ENCODE peak calls at places on chromosome X, in nine cellular contexts. P, K, T, G, R, M, D, Q and U are unnamed samples.

GRCh38 chrX:44842555-44843317 is 1.1 kb upstream of the DUSP21 start:
- DNase-seq in D (no peak), Q (no peak), R (no peak), T (no peak), M (no peak), G (no peak), P (no peak), K (no peak), U (no peak)

GRCh38 chrX:28756647-28757046 is 169.4 kb downstream of the IL1RAPL1 start:
- DNase-seq in K (no peak), G (no peak), D (no peak), M (no peak), Q (no peak), R (no peak), T (no peak), P (no peak), U (no peak)

GRCh38 chrX:9966775-9967408 is at the start of gene CLDN34:
- DNase-seq in G (no peak), M (no peak), P (no peak), R (no peak), K (no peak), D (no peak), T (no peak), Q (no peak), U (no peak)

GRCh38 chrX:136273986-136274385 is 22.8 kb upstream of the MAP7D3 start:
- DNase-seq in G (no peak), Q (no peak), M (peak), R (no peak), P (no peak), D (no peak), K (no peak), T (no peak), U (no peak)

GRCh38 chrX:54352677-54353076 is 5.2 kb downstream of the WNK3 start:
- DNase-seq in T (no peak), P (no peak), G (no peak), D (no peak), M (no peak), R (no peak), K (no peak), Q (no peak), U (no peak)

GRCh38 chrX:129593137-129593536 is 53.1 kb downstream of the OCRL start:
- DNase-seq in P (no peak), G (no peak), D (no peak), Q (peak), T (no peak), M (no peak), R (no peak), K (no peak), U (no peak)

GRCh38 chrX:47145408-47146120 is 543 bp downstream of the RBM10 start:
- DNase-seq in R (no peak), Q (peak), T (no peak), G (peak), K (no peak), P (no peak), D (no peak), M (no peak), U (no peak)

GRCh38 chrX:153468008-153468580 is 2.3 kb downstream of the HAUS7 start:
- DNase-seq in R (no peak), P (no peak), G (no peak), D (no peak), M (no peak), T (no peak), K (no peak), Q (no peak), U (no peak)

GRCh38 chrX:96424007-96424406 is 260.6 kb upstream of the DIAPH2 start:
- DNase-seq in T (no peak), D (no peak), G (no peak), M (no peak), P (no peak), R (no peak), Q (no peak), K (no peak), U (no peak)

GRCh38 chrX:125778256-125778655 is 387.8 kb downstream of the DCAF12L2 start:
- DNase-seq in D (no peak), R (no peak), Q (no peak), T (no peak), M (no peak), P (no peak), G (no peak), K (no peak), U (no peak)

GRCh38 chrX:137286423-137286822 is 252.6 kb upstream of the GPR101 start:
- DNase-seq in D (no peak), K (no peak), M (no peak), Q (no peak), G (no peak), P (no peak), T (no peak), R (no peak), U (no peak)

GRCh38 chrX:103464071-103464773 is 55.1 kb downstream of the RAB40A start:
- DNase-seq in K (no peak), R (no peak), T (peak), Q (peak), P (no peak), G (peak), D (no peak), M (peak), U (no peak)

GRCh38 chrX:15495801-15496200 is 2.7 kb upstream of the PIR start:
- DNase-seq in Q (no peak), G (no peak), K (no peak), T (no peak), R (no peak), M (no peak), D (no peak), P (no peak), U (no peak)

GRCh38 chrX:81957900-81958545 is 756.1 kb downstream of the SH3BGRL start:
- DNase-seq in Q (no peak), T (no peak), R (peak), P (no peak), G (peak), D (no peak), K (no peak), M (no peak), U (no peak)

GRCh38 chrX:125132274-125132673 is 187.4 kb upstream of the TEX13C start:
- DNase-seq in P (no peak), T (no peak), M (no peak), R (no peak), D (no peak), Q (no peak), K (no peak), G (peak), U (no peak)

GRCh38 chrX:128781506-128781905 is 729.3 kb upstream of the ACTRT1 start:
- DNase-seq in T (peak), R (peak), G (peak), Q (no peak), M (peak), K (no peak), P (no peak), D (no peak), U (peak)

GRCh38 chrX:22686138-22686541 is 313.6 kb upstream of the DDX53 start:
- DNase-seq in D (no peak), R (no peak), G (peak), K (no peak), M (peak), P (no peak), Q (no peak), T (no peak), U (no peak)

GRCh38 chrX:74422576-74423288 is 1.4 kb downstream of the SLC16A2 start:
- DNase-seq in P (peak), M (peak), T (peak), K (peak), R (peak), D (peak), Q (peak), G (peak), U (no peak)

GRCh38 chrX:40496728-40497127 is 84.0 kb upstream of the ATP6AP2 start:
- DNase-seq in Q (peak), M (peak), K (no peak), R (no peak), T (no peak), G (peak), P (no peak), D (no peak), U (no peak)

GRCh38 chrX:70481424-70481823 is 36.8 kb downstream of the DLG3 start:
- DNase-seq in P (no peak), D (no peak), M (no peak), T (no peak), R (no peak), Q (no peak), K (no peak), G (no peak), U (no peak)

GRCh38 chrX:16914058-16914457 is 32.4 kb upstream of the REPS2 start:
- DNase-seq in M (no peak), Q (no peak), P (no peak), D (no peak), K (no peak), T (no peak), G (no peak), R (no peak), U (no peak)

GRCh38 chrX:23332101-23332887 is 2.4 kb upstream of the PTCHD1 start:
- DNase-seq in G (peak), P (no peak), R (no peak), M (no peak), Q (no peak), D (peak), K (no peak), T (no peak), U (no peak)

DNA sequence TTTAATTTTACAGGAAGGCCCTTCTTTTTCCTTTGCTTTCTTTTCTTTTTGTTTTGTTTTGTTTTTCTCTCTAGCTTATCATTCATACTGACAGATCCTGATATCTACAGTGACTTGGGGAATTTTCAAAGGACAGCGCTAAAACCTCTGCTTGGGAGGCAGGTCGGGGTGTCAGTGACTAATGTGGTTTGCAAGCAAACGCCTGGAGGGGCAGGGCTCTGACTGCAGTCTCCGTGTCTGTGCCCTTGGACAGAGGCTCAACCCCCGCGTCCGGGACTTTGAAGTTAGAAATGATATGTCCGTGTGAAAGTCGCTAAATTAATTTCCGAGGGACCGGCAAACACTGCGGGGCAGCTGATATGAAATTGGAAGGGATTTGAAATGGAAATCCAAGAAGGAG is 312.5 kb downstream of the DHRSX start:
- DNase-seq in G (no peak), T (peak), P (no peak), K (no peak), R (no peak), Q (no peak), D (no peak), M (no peak), U (no peak)
- H3K27ac ChIP-seq in G (no peak), T (no peak), P (no peak), K (no peak), R (no peak), Q (no peak), D (no peak), M (no peak), U (no peak)

DNA sequence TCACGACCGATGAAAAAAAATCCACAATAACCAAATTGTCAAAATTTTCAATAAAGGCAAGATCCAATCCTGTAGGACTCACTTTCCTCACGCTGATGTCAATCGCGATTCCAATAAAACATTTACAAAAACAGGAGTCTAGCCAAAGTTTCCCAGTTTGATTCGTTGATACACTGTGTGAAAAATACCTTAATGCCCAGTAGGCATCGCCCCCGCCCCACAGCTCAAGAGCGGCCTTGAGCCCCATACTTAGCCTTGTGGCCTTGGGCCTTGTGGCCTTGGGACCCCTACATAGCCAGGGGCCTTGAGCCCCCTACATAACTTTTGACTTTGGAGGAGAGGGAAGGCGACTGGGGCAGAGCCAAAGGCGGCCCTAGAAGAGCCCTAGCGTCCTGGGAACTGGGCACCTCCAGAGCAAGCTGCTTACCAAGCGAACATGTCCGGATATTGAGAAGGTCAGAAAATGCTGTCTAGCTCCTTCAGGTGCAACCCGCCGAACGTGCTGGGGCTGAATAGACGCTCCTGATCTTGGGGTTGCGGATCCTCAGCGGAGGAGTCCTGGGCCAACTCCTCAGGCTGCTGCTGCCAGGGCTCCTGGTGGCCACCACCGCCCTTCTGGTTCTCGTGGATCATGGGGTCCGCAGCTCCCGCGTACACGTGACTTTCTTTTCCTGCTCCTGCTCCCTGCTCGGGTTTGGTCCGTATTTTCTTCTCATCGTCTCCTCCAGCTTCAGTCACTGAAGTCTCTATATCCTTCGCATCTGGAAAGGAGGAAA is 62.9 kb downstream of the RHOXF2B start:
- DNase-seq in D (no peak), Q (no peak), T (peak), M (peak), P (no peak), R (no peak), K (no peak), G (no peak), U (no peak)
- H3K4me3 ChIP-seq in D (no peak), Q (no peak), T (no peak), M (peak), P (no peak), R (no peak), K (peak), G (no peak), U (peak)

GRCh38 chrX:24479924-24480722 is 15.0 kb downstream of the PDK3 start:
- DNase-seq in T (peak), M (no peak), G (no peak), P (no peak), R (no peak), K (peak), Q (no peak), D (no peak), U (no peak)

GRCh38 chrX:24482823-24483410 is 17.8 kb downstream of the PDK3 start:
- DNase-seq in K (no peak), M (no peak), D (no peak), P (no peak), R (no peak), Q (no peak), G (no peak), T (no peak), U (no peak)

GRCh38 chrX:24475480-24475879 is 10.4 kb downstream of the PDK3 start:
- DNase-seq in K (no peak), R (no peak), P (no peak), Q (no peak), M (no peak), G (no peak), D (no peak), T (no peak), U (no peak)

GRCh38 chrX:24483596-24483995 is 18.5 kb downstream of the PDK3 start:
- DNase-seq in M (no peak), D (no peak), T (no peak), R (no peak), G (no peak), P (no peak), K (no peak), Q (no peak), U (no peak)

GRCh38 chrX:24478516-24478915 is 13.4 kb downstream of the PDK3 start:
- DNase-seq in R (no peak), D (no peak), G (no peak), M (no peak), T (no peak), P (no peak), K (no peak), Q (no peak), U (no peak)
- H3K27ac ChIP-seq in R (no peak), D (peak), G (no peak), M (no peak), T (no peak), P (no peak), K (peak), Q (no peak), U (no peak)

DNA sequence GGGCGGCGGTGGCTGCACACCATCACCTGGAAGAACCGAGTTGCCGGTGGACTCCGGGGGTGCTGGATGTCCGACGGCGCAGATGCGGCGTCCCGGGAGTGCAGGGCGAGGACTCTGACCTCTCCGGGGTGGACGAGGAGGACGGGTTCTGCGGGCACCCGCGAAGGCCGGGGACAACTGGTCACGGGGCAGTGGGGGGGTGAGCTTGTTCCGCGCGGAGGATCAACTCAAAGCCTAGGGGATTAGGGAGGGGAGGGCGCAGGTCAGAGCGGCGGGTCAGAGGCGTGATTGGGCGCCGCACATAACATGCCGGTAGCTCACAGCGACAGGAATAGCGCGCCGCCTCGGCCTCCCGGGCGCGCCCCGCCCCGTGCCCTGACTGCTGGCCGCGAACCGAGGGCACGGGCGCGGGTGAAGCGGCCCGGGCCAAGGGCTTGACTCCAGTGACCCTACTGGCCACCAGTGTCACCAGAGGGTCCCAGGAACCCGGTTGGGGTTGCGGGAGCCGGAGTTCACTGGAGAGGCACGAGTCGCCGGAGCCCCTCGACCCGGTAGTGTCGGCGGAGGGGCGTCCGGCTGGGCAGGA is at the start of gene KLHL34:
- DNase-seq in M (no peak), R (no peak), K (no peak), T (no peak), G (peak), P (no peak), Q (no peak), D (peak), U (no peak)
- H3K4me3 ChIP-seq in M (peak), R (no peak), K (no peak), T (no peak), G (no peak), P (no peak), Q (no peak), D (no peak), U (peak)

GRCh38 chrX:97524997-97525396 is 641.3 kb downstream of the RPA4 start:
- DNase-seq in G (no peak), Q (no peak), R (no peak), D (no peak), T (no peak), M (no peak), K (no peak), P (no peak), U (no peak)

GRCh38 chrX:97522307-97522706 is 638.6 kb downstream of the RPA4 start:
- DNase-seq in R (no peak), D (no peak), P (no peak), G (no peak), T (no peak), K (no peak), Q (no peak), M (no peak), U (no peak)

GRCh38 chrX:97527725-97528124 is 644.0 kb downstream of the RPA4 start:
- DNase-seq in K (no peak), D (no peak), M (no peak), T (no peak), G (no peak), P (no peak), R (no peak), Q (no peak), U (no peak)

GRCh38 chrX:97525981-97526380 is 642.3 kb downstream of the RPA4 start:
- DNase-seq in Q (no peak), R (no peak), P (no peak), G (no peak), T (no peak), K (no peak), M (no peak), D (no peak), U (no peak)

DNA sequence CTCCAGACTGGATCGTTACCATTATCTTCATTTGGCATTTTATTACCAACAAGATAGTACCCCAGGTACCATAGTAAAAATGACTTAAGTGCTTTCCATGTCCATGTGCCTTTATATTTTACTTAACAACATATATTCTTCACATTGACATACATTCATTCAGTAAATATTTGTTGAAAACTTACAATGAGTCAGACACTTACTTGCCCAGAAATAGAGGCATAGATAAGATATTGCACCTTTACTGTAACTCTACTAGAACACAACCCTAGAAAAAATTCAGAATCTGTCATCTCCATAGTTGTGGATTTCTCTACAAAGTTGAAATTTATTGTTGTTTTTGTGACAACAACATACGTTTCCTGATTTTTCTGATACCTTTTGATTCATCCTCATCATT is 640.6 kb downstream of the RPA4 start:
- DNase-seq in Q (no peak), K (no peak), M (no peak), R (no peak), P (no peak), G (no peak), T (no peak), D (no peak), U (no peak)
- H3K27ac ChIP-seq in Q (no peak), K (no peak), M (no peak), R (no peak), P (no peak), G (no peak), T (no peak), D (no peak), U (no peak)

GRCh38 chrX:131763674-131764073 is 219.8 kb downstream of the OR13H1 start:
- DNase-seq in Q (peak), T (peak), G (peak), M (peak), K (no peak), D (no peak), R (no peak), P (peak), U (no peak)
- H3K4me3 ChIP-seq in Q (peak), T (no peak), G (peak), M (no peak), K (no peak), D (no peak), R (no peak), P (peak), U (no peak)

DNA sequence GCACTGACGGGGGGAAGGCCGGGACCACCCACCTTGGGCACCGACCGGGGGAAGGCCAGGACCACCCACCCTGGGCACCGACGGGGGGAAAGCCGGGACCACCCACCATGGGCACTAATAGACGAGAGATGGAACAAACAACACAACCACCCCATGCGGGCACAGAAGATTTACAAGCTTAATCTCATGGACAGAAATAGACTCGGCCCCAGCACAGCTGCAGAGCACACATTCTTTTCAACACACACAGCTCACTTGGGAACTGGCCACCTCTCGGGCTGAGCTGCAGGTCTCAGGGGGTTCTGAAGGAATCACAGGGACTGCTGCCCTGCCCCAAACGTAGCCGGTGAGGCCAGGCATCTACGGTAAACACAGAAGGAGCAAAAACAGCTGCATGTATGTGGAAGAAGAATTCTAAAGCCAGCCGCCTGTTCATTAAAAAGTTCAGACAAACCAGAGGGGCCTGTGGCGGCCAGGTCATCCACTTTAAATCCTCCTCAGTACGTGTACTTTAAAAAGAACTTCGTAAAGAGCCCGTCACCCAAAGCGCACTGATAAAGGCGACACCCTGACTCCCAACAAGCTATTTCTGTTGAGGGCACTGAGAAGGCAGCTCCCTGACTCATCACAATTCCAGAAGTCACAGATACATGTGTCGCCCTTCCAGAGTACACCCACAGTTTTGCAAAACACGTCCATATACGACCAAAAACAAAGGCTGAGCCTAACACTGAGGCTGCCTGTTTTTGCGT is 17.7 kb downstream of the PPP2R3B start:
- DNase-seq in Q (no peak), T (no peak), M (no peak), K (no peak), D (no peak), R (no peak), G (no peak), P (no peak), U (no peak)
- H3K27ac ChIP-seq in Q (no peak), T (no peak), M (no peak), K (no peak), D (no peak), R (no peak), G (no peak), P (no peak), U (no peak)